ENCODE peak calls at places on chromosomes 12 and 14, in four cellular contexts. A, V, F and W are unnamed samples.
A peak's percentile ranks its signal among the peaks of the same experiment; 100 is the strongest.

GRCh38 chr12:127654383-127654985 is 612.5 kb upstream of the TMEM132C start:
- DNase-seq in A (no peak), V (no peak), F (no peak), W (no peak)

GRCh38 chr14:91898256-91898843 is 31.0 kb upstream of the TC2N start:
- DNase-seq in F (no peak), V (no peak), A (no peak), W (no peak)

GRCh38 chr14:57533214-57533613 is 39.6 kb upstream of the CCDC198 start:
- DNase-seq in V (peak; percentile 31), A (peak; percentile 63), F (peak; percentile 22), W (peak; percentile 27)

GRCh38 chr14:52422650-52423356 is 108.7 kb downstream of the PTGER2 start:
- DNase-seq in A (no peak), F (no peak), V (no peak), W (no peak)

GRCh38 chr14:38137005-38137404 is 70.7 kb upstream of the SSTR1 start:
- DNase-seq in V (no peak), F (no peak), A (no peak), W (no peak)

GRCh38 chr14:94771906-94772468 is 2.1 kb upstream of the GSC start:
- DNase-seq in F (no peak), V (no peak), A (peak; percentile 32), W (no peak)

GRCh38 chr12:42284876-42285275 is 41.0 kb downstream of the ZCRB1 start:
- DNase-seq in A (no peak), F (no peak), V (no peak), W (no peak)

GRCh38 chr12:45730842-45731336 is 1.4 kb downstream of the ARID2 start:
- DNase-seq in V (no peak), F (no peak), A (no peak), W (no peak)

GRCh38 chr12:107491856-107492255 is 193.7 kb upstream of the PWP1 start:
- DNase-seq in A (no peak), V (no peak), F (no peak), W (no peak)

GRCh38 chr12:112978163-112979081 is at the start of gene OAS2:
- DNase-seq in F (no peak), V (peak; percentile 94), A (peak; percentile 28), W (no peak)

GRCh38 chr12:28936711-28937110 is 212.4 kb upstream of the FAR2 start:
- DNase-seq in A (no peak), F (no peak), V (no peak), W (no peak)

DNA sequence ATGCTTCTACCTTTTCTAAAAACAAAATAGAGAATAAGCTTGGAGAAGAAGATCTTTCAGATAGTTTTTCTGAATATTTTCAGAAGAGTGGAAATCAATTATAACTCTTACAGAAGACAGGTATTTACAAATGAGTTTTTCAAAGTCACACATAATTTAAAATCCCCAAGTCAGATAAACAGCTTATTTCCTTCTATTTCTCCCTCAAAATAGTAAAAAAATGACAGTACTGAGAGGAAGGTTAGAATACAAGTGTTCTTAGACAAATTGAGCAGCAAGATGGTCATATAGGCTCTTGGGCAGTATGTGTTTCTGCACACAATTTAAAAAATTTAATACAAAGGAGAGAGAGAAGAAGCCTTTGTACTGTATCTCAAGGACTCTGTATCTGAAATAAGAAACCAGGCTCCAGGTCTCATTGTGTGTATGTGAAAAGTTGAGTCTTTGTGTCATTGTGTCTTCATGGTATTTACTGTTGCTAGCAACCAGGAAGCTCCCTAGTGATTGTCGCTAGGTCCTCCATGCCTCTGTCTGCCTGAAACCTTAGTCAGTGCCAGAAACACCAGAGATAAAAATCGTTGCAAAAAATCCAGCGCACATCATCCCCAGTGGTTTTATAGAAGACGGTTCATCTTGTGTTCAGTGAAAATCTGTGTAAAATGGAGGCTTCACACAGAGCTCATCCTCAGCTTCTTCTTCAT is 12.9 kb upstream of the TUBA1A start:
- DNase-seq in F (no peak), V (no peak), A (peak; percentile 62), W (no peak)
- TF ChIP-seq REST in F (no peak), V (no peak), A (no peak), W (no peak)

GRCh38 chr14:101364503-101365328 is 196.6 kb upstream of the DIO3 start:
- DNase-seq in V (no peak), A (no peak), F (no peak), W (no peak)
- TF ChIP-seq POLR2AphosphoS5 in V (no peak), A (no peak), F (no peak), W (no peak)

GRCh38 chr14:21309238-21309636 is 29.4 kb downstream of the RPGRIP1 start:
- DNase-seq in A (no peak), F (no peak), V (no peak), W (no peak)
- TF ChIP-seq CTCF in A (no peak), F (no peak), V (no peak), W (no peak)

DNA sequence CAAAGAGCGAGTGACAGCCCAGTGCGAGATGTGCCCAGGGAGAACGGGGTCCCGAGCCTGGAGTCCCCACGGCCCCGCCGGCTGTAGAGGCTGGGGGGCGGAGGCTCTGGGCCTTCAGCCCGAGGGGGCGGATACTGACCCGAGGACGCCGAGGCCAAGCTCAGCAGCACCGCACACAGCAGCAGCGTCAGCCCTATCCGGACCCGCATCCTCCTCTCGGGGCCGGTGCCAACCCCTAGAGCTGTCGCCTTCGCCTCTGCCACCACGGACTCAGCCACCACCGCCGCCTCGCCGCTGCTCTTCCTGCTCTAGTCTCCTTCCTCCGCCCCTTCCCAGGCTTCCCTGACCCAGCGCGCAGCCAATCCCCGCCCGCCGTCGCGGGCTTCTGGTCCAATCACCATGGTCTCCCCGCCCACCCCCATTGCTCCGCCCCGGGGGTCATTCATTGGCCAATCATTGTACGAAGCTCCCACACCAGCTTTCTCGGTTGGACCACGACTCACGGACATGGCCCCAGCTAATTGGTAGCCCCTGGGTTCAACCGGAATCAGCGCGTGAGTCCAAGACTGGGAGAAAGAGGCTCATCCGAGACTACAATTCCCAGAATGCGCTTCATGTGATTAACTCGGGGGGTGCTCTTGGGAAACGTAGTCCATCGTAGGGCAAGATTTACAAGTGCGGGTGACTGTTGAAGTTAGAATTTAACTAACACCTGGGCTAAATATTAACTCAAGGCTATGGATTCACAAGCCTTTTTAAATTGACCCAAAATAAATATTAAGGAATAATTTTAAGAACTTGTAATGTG is at the start of gene SEL1L:
- DNase-seq in F (peak; percentile 99), A (peak; percentile 100), V (peak; percentile 99), W (peak; percentile 96)
- TF ChIP-seq REST in F (no peak), A (no peak), V (no peak), W (no peak)

GRCh38 chr12:80939231-80939950 is 1.7 kb upstream of the LIN7A start:
- DNase-seq in A (no peak), F (no peak), V (no peak), W (no peak)

GRCh38 chr12:80936642-80937390 is 918 bp downstream of the LIN7A start:
- DNase-seq in F (peak; percentile 7), V (no peak), A (peak; percentile 87), W (no peak)

GRCh38 chr12:80938397-80938796 is 663 bp upstream of the LIN7A start:
- DNase-seq in V (no peak), A (no peak), F (no peak), W (no peak)

GRCh38 chr12:80936353-80936641 is 1.4 kb downstream of the LIN7A start:
- DNase-seq in A (peak; percentile 74), F (no peak), V (no peak), W (no peak)

GRCh38 chr12:80937391-80938238 is at the start of gene LIN7A:
- DNase-seq in V (no peak), A (peak; percentile 68), F (no peak), W (no peak)
- TF ChIP-seq POLR2AphosphoS5 in V (no peak), A (peak; percentile 20), F (no peak), W (no peak)

GRCh38 chr12:75560167-75560566 is 48.8 kb upstream of the KRR1 start:
- DNase-seq in F (no peak), V (no peak), A (peak; percentile 17), W (no peak)
- TF ChIP-seq CTCF in F (peak; percentile 11), V (peak; percentile 27), A (peak; percentile 56), W (peak; percentile 65)

GRCh38 chr12:6899837-6900519 is 4.6 kb upstream of the LRRC23 start:
- DNase-seq in F (no peak), V (no peak), A (peak; percentile 70), W (no peak)
- TF ChIP-seq REST in F (no peak), V (no peak), A (no peak), W (no peak)